ENCODE peak calls at places on chromosomes 6 and 20, in ten cellular contexts. One of them, this sample, is unnamed. For H3K36me3, the result is how much of the 10 kb centered on the place peaks cover.

GRCh38 chr6:159044899-159045727 is at the start of gene TAGAP:
- DNase-seq in endothelial cell of umbilical vein: no peak
- DNase-seq in kidney epithelial cell: no peak
- DNase-seq in fibroblast of lung: no peak
- DNase-seq in PC-3: no peak
- DNase-seq in mesendoderm: no peak
- DNase-seq in ascending aorta: peak
- DNase-seq in effector memory CD4-positive, alpha-beta T cell: peak
- DNase-seq in suprapubic skin: no peak
- DNase-seq in IMR-90: peak
- DNase-seq in this sample: peak

GRCh38 chr20:58712823-58713731 is 20.5 kb downstream of the NPEPL1 start:
- DNase-seq in endothelial cell of umbilical vein: no peak
- DNase-seq in kidney epithelial cell: no peak
- DNase-seq in fibroblast of lung: no peak
- DNase-seq in PC-3: no peak
- DNase-seq in mesendoderm: no peak
- DNase-seq in ascending aorta: no peak
- DNase-seq in effector memory CD4-positive, alpha-beta T cell: no peak
- DNase-seq in suprapubic skin: no peak
- DNase-seq in IMR-90: no peak
- DNase-seq in this sample: no peak

GRCh38 chr6:140438346-140438735 is 1063.9 kb upstream of the CITED2 start:
- DNase-seq in endothelial cell of umbilical vein: no peak
- DNase-seq in kidney epithelial cell: no peak
- DNase-seq in fibroblast of lung: no peak
- DNase-seq in PC-3: no peak
- DNase-seq in mesendoderm: no peak
- DNase-seq in ascending aorta: no peak
- DNase-seq in effector memory CD4-positive, alpha-beta T cell: no peak
- DNase-seq in suprapubic skin: no peak
- DNase-seq in IMR-90: peak
- DNase-seq in this sample: no peak

GRCh38 chr6:31053873-31054272 is 43.6 kb downstream of the MUC22 start:
- DNase-seq in endothelial cell of umbilical vein: no peak
- DNase-seq in kidney epithelial cell: no peak
- DNase-seq in fibroblast of lung: no peak
- DNase-seq in PC-3: no peak
- DNase-seq in mesendoderm: no peak
- DNase-seq in ascending aorta: no peak
- DNase-seq in effector memory CD4-positive, alpha-beta T cell: no peak
- DNase-seq in suprapubic skin: no peak
- DNase-seq in IMR-90: no peak
- DNase-seq in this sample: no peak

GRCh38 chr6:43667245-43668150 is 20.1 kb downstream of the MRPS18A start:
- DNase-seq in endothelial cell of umbilical vein: peak
- DNase-seq in kidney epithelial cell: no peak
- DNase-seq in fibroblast of lung: peak
- DNase-seq in PC-3: peak
- DNase-seq in mesendoderm: peak
- DNase-seq in ascending aorta: peak
- DNase-seq in effector memory CD4-positive, alpha-beta T cell: peak
- DNase-seq in suprapubic skin: peak
- DNase-seq in IMR-90: peak
- DNase-seq in this sample: peak

GRCh38 chr6:37584654-37585522 is 85.2 kb upstream of the CCDC167 start:
- DNase-seq in endothelial cell of umbilical vein: no peak
- DNase-seq in kidney epithelial cell: no peak
- DNase-seq in fibroblast of lung: no peak
- DNase-seq in PC-3: no peak
- DNase-seq in mesendoderm: no peak
- DNase-seq in ascending aorta: no peak
- DNase-seq in effector memory CD4-positive, alpha-beta T cell: no peak
- DNase-seq in suprapubic skin: no peak
- DNase-seq in IMR-90: no peak
- DNase-seq in this sample: no peak

GRCh38 chr6:89007209-89008001 is 44.0 kb upstream of the RNGTT start:
- DNase-seq in endothelial cell of umbilical vein: no peak
- DNase-seq in kidney epithelial cell: no peak
- DNase-seq in fibroblast of lung: peak
- DNase-seq in PC-3: no peak
- DNase-seq in mesendoderm: no peak
- DNase-seq in ascending aorta: no peak
- DNase-seq in effector memory CD4-positive, alpha-beta T cell: no peak
- DNase-seq in suprapubic skin: no peak
- DNase-seq in IMR-90: no peak
- DNase-seq in this sample: no peak

GRCh38 chr6:144447487-144447886 is 162.4 kb downstream of the UTRN start:
- DNase-seq in endothelial cell of umbilical vein: peak
- DNase-seq in kidney epithelial cell: no peak
- DNase-seq in fibroblast of lung: no peak
- DNase-seq in PC-3: peak
- DNase-seq in mesendoderm: no peak
- DNase-seq in ascending aorta: no peak
- DNase-seq in effector memory CD4-positive, alpha-beta T cell: no peak
- DNase-seq in suprapubic skin: no peak
- DNase-seq in IMR-90: peak
- DNase-seq in this sample: no peak

GRCh38 chr6:152669894-152670293 is 27.8 kb upstream of the MYCT1 start:
- DNase-seq in endothelial cell of umbilical vein: peak
- DNase-seq in kidney epithelial cell: no peak
- DNase-seq in fibroblast of lung: peak
- DNase-seq in PC-3: peak
- DNase-seq in mesendoderm: peak
- DNase-seq in ascending aorta: no peak
- DNase-seq in effector memory CD4-positive, alpha-beta T cell: no peak
- DNase-seq in suprapubic skin: no peak
- DNase-seq in IMR-90: peak
- DNase-seq in this sample: no peak

GRCh38 chr20:2093200-2093781 is 8.3 kb upstream of the STK35 start:
- DNase-seq in endothelial cell of umbilical vein: no peak
- DNase-seq in kidney epithelial cell: no peak
- DNase-seq in fibroblast of lung: peak
- DNase-seq in PC-3: peak
- DNase-seq in mesendoderm: peak
- DNase-seq in ascending aorta: no peak
- DNase-seq in effector memory CD4-positive, alpha-beta T cell: no peak
- DNase-seq in suprapubic skin: no peak
- DNase-seq in IMR-90: no peak
- DNase-seq in this sample: peak

DNA sequence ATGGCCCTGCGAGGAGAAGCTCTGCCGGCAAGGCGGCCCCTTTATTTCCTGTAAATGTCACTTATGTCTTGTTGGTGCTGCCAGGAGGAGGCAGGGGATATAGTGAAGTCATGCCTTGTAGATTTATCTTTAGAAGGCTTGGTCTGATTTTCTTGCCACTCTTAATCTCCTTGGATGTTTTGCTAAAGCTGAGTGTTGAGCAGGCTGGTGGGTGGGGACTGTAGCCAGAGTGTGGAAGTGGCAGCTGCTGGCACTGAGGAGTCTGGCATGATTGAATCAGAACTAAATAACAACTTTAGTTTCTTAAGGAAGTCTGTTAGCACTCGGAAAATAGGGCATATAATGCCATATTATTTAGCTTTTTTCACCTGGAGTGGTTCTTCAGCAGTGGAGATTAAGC is 77.9 kb downstream of the PHF20 start:
- DNase-seq in endothelial cell of umbilical vein: peak
- DNase-seq in kidney epithelial cell: no peak
- DNase-seq in fibroblast of lung: no peak
- DNase-seq in PC-3: no peak
- DNase-seq in mesendoderm: no peak
- DNase-seq in ascending aorta: no peak
- DNase-seq in effector memory CD4-positive, alpha-beta T cell: no peak
- DNase-seq in suprapubic skin: no peak
- DNase-seq in IMR-90: no peak
- DNase-seq in this sample: no peak
- H3K36me3 ChIP-seq in endothelial cell of umbilical vein: under half
- H3K36me3 ChIP-seq in kidney epithelial cell: under half
- H3K36me3 ChIP-seq in fibroblast of lung: under half
- H3K36me3 ChIP-seq in PC-3: under half
- H3K36me3 ChIP-seq in mesendoderm: under half
- H3K36me3 ChIP-seq in ascending aorta: under half
- H3K36me3 ChIP-seq in effector memory CD4-positive, alpha-beta T cell: under half
- H3K36me3 ChIP-seq in suprapubic skin: under half
- H3K36me3 ChIP-seq in IMR-90: under half
- H3K36me3 ChIP-seq in this sample: under half

GRCh38 chr6:170584181-170584953 is at the start of gene PDCD2:
- DNase-seq in endothelial cell of umbilical vein: peak
- DNase-seq in kidney epithelial cell: peak
- DNase-seq in fibroblast of lung: peak
- DNase-seq in PC-3: peak
- DNase-seq in mesendoderm: peak
- DNase-seq in ascending aorta: peak
- DNase-seq in effector memory CD4-positive, alpha-beta T cell: peak
- DNase-seq in suprapubic skin: peak
- DNase-seq in IMR-90: peak
- DNase-seq in this sample: peak

GRCh38 chr6:170575250-170575649 is 9.2 kb downstream of the PDCD2 start:
- DNase-seq in endothelial cell of umbilical vein: peak
- DNase-seq in kidney epithelial cell: no peak
- DNase-seq in fibroblast of lung: peak
- DNase-seq in PC-3: peak
- DNase-seq in mesendoderm: peak
- DNase-seq in ascending aorta: no peak
- DNase-seq in effector memory CD4-positive, alpha-beta T cell: no peak
- DNase-seq in suprapubic skin: no peak
- DNase-seq in IMR-90: peak
- DNase-seq in this sample: no peak

GRCh38 chr6:170583736-170584180 is 679 bp downstream of the PDCD2 start:
- DNase-seq in endothelial cell of umbilical vein: no peak
- DNase-seq in kidney epithelial cell: no peak
- DNase-seq in fibroblast of lung: peak
- DNase-seq in PC-3: no peak
- DNase-seq in mesendoderm: no peak
- DNase-seq in ascending aorta: no peak
- DNase-seq in effector memory CD4-positive, alpha-beta T cell: no peak
- DNase-seq in suprapubic skin: no peak
- DNase-seq in IMR-90: peak
- DNase-seq in this sample: no peak

GRCh38 chr6:170578909-170579308 is 5.5 kb downstream of the PDCD2 start:
- DNase-seq in endothelial cell of umbilical vein: no peak
- DNase-seq in kidney epithelial cell: no peak
- DNase-seq in fibroblast of lung: no peak
- DNase-seq in PC-3: no peak
- DNase-seq in mesendoderm: no peak
- DNase-seq in ascending aorta: no peak
- DNase-seq in effector memory CD4-positive, alpha-beta T cell: no peak
- DNase-seq in suprapubic skin: no peak
- DNase-seq in IMR-90: no peak
- DNase-seq in this sample: no peak
- H3K36me3 ChIP-seq in endothelial cell of umbilical vein: under half
- H3K36me3 ChIP-seq in kidney epithelial cell: under half
- H3K36me3 ChIP-seq in fibroblast of lung: under half
- H3K36me3 ChIP-seq in PC-3: under half
- H3K36me3 ChIP-seq in mesendoderm: under half
- H3K36me3 ChIP-seq in ascending aorta: half or more
- H3K36me3 ChIP-seq in effector memory CD4-positive, alpha-beta T cell: under half
- H3K36me3 ChIP-seq in suprapubic skin: half or more
- H3K36me3 ChIP-seq in IMR-90: under half
- H3K36me3 ChIP-seq in this sample: under half

GRCh38 chr6:18207949-18208348 is 52.7 kb downstream of the KDM1B start:
- DNase-seq in endothelial cell of umbilical vein: no peak
- DNase-seq in kidney epithelial cell: no peak
- DNase-seq in fibroblast of lung: no peak
- DNase-seq in PC-3: no peak
- DNase-seq in mesendoderm: no peak
- DNase-seq in ascending aorta: no peak
- DNase-seq in effector memory CD4-positive, alpha-beta T cell: no peak
- DNase-seq in suprapubic skin: no peak
- DNase-seq in IMR-90: no peak
- DNase-seq in this sample: no peak
- H3K36me3 ChIP-seq in endothelial cell of umbilical vein: under half
- H3K36me3 ChIP-seq in kidney epithelial cell: under half
- H3K36me3 ChIP-seq in fibroblast of lung: under half
- H3K36me3 ChIP-seq in PC-3: under half
- H3K36me3 ChIP-seq in mesendoderm: under half
- H3K36me3 ChIP-seq in ascending aorta: under half
- H3K36me3 ChIP-seq in effector memory CD4-positive, alpha-beta T cell: under half
- H3K36me3 ChIP-seq in suprapubic skin: half or more
- H3K36me3 ChIP-seq in IMR-90: under half
- H3K36me3 ChIP-seq in this sample: under half

GRCh38 chr20:57619053-57619831 is 984 bp downstream of the ZBP1 start:
- DNase-seq in endothelial cell of umbilical vein: no peak
- DNase-seq in kidney epithelial cell: no peak
- DNase-seq in fibroblast of lung: no peak
- DNase-seq in PC-3: no peak
- DNase-seq in mesendoderm: no peak
- DNase-seq in ascending aorta: no peak
- DNase-seq in effector memory CD4-positive, alpha-beta T cell: peak
- DNase-seq in suprapubic skin: peak
- DNase-seq in IMR-90: no peak
- DNase-seq in this sample: peak

GRCh38 chr20:57621426-57622200 is 1.4 kb upstream of the ZBP1 start:
- DNase-seq in endothelial cell of umbilical vein: no peak
- DNase-seq in kidney epithelial cell: no peak
- DNase-seq in fibroblast of lung: no peak
- DNase-seq in PC-3: peak
- DNase-seq in mesendoderm: no peak
- DNase-seq in ascending aorta: no peak
- DNase-seq in effector memory CD4-positive, alpha-beta T cell: no peak
- DNase-seq in suprapubic skin: no peak
- DNase-seq in IMR-90: no peak
- DNase-seq in this sample: no peak

GRCh38 chr20:57620999-57621398 is 773 bp upstream of the ZBP1 start:
- DNase-seq in endothelial cell of umbilical vein: no peak
- DNase-seq in kidney epithelial cell: no peak
- DNase-seq in fibroblast of lung: no peak
- DNase-seq in PC-3: no peak
- DNase-seq in mesendoderm: no peak
- DNase-seq in ascending aorta: no peak
- DNase-seq in effector memory CD4-positive, alpha-beta T cell: no peak
- DNase-seq in suprapubic skin: no peak
- DNase-seq in IMR-90: no peak
- DNase-seq in this sample: no peak

GRCh38 chr20:57618766-57619052 is 1.5 kb downstream of the ZBP1 start:
- DNase-seq in endothelial cell of umbilical vein: no peak
- DNase-seq in kidney epithelial cell: no peak
- DNase-seq in fibroblast of lung: no peak
- DNase-seq in PC-3: no peak
- DNase-seq in mesendoderm: no peak
- DNase-seq in ascending aorta: no peak
- DNase-seq in effector memory CD4-positive, alpha-beta T cell: no peak
- DNase-seq in suprapubic skin: no peak
- DNase-seq in IMR-90: no peak
- DNase-seq in this sample: no peak

DNA sequence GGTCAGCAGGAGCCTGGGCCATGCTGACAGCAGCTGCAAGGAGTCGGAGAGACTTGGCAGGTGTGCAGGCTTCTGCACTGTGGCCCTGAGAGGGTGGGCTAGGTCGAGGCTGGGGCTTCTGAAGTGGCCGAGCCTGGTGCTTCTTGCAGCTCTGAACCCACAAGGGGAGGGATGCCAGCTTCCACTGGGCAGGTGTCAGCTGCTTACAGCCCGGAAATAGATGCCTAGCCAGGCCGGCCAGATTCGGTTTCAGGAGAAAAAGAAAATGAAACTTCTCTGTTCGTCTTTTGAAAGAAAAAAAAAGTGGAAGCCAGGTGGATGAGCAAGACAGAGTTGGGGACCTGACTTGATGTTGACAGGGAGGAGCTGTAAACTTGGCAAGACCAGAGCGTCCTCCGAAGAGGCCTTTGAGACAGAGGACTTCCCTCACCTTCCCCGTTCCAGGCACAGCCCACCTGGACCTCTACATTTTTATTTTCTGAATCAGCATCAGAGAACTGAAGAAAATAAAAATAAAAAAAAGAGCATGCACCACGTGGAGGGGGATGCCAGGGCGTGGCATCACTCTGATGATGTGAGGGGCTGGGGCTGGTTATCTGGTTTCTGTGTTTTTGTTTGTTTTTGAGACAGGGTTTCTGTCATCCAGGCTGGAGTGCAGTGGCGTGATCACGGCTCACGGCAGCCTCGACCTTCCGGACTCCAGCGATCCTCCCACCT is at the start of gene ZBP1:
- DNase-seq in endothelial cell of umbilical vein: no peak
- DNase-seq in kidney epithelial cell: no peak
- DNase-seq in fibroblast of lung: no peak
- DNase-seq in PC-3: no peak
- DNase-seq in mesendoderm: no peak
- DNase-seq in ascending aorta: no peak
- DNase-seq in effector memory CD4-positive, alpha-beta T cell: peak
- DNase-seq in suprapubic skin: no peak
- DNase-seq in IMR-90: no peak
- DNase-seq in this sample: no peak
- H3K36me3 ChIP-seq in endothelial cell of umbilical vein: under half
- H3K36me3 ChIP-seq in kidney epithelial cell: under half
- H3K36me3 ChIP-seq in fibroblast of lung: under half
- H3K36me3 ChIP-seq in PC-3: under half
- H3K36me3 ChIP-seq in mesendoderm: under half
- H3K36me3 ChIP-seq in ascending aorta: under half
- H3K36me3 ChIP-seq in effector memory CD4-positive, alpha-beta T cell: under half
- H3K36me3 ChIP-seq in suprapubic skin: under half
- H3K36me3 ChIP-seq in IMR-90: under half
- H3K36me3 ChIP-seq in this sample: under half

This sample was measured in Peyer's patch.